ENCODE peak calls at places on chromosomes 5 and 9, in five cellular contexts. One of them, this sample, is unnamed.

GRCh38 chr9:135610290-135611141 is 28.8 kb downstream of the GLT6D1 start:
- DNase-seq in heart left ventricle: no peak
- DNase-seq in cardiac fibroblast: no peak
- DNase-seq in lower leg skin: peak
- DNase-seq in brain microvascular endothelial cell: no peak
- DNase-seq in this sample: no peak

GRCh38 chr5:7682379-7682778 is 168.6 kb downstream of the CFAP90 start:
- DNase-seq in lower leg skin: no peak
- DNase-seq in heart left ventricle: no peak
- DNase-seq in brain microvascular endothelial cell: no peak
- DNase-seq in cardiac fibroblast: no peak
- DNase-seq in this sample: no peak

GRCh38 chr5:134145779-134146581 is 30.8 kb downstream of the SKP1 start:
- DNase-seq in heart left ventricle: peak
- DNase-seq in cardiac fibroblast: peak
- DNase-seq in lower leg skin: peak
- DNase-seq in brain microvascular endothelial cell: peak
- DNase-seq in this sample: peak

GRCh38 chr9:108551030-108551964 is 304.5 kb downstream of the ACTL7B start:
- DNase-seq in heart left ventricle: no peak
- DNase-seq in lower leg skin: no peak
- DNase-seq in cardiac fibroblast: peak
- DNase-seq in brain microvascular endothelial cell: peak
- DNase-seq in this sample: peak

GRCh38 chr5:43772601-43773031 is 169.6 kb downstream of the NNT start:
- DNase-seq in lower leg skin: no peak
- DNase-seq in heart left ventricle: no peak
- DNase-seq in brain microvascular endothelial cell: peak
- DNase-seq in cardiac fibroblast: peak
- DNase-seq in this sample: peak

GRCh38 chr5:177409043-177409801 is at the start of gene F12:
- DNase-seq in heart left ventricle: no peak
- DNase-seq in cardiac fibroblast: no peak
- DNase-seq in brain microvascular endothelial cell: no peak
- DNase-seq in lower leg skin: no peak
- DNase-seq in this sample: no peak

GRCh38 chr5:135398855-135399837 is at the start of gene MACROH2A1:
- DNase-seq in heart left ventricle: peak
- DNase-seq in cardiac fibroblast: peak
- DNase-seq in brain microvascular endothelial cell: peak
- DNase-seq in lower leg skin: peak
- DNase-seq in this sample: peak

GRCh38 chr9:115524467-115525059 is 406.6 kb upstream of the TNC start:
- DNase-seq in brain microvascular endothelial cell: peak
- DNase-seq in lower leg skin: no peak
- DNase-seq in cardiac fibroblast: peak
- DNase-seq in heart left ventricle: peak
- DNase-seq in this sample: peak

GRCh38 chr5:116544542-116545241 is 29.9 kb downstream of the SEMA6A start:
- DNase-seq in brain microvascular endothelial cell: no peak
- DNase-seq in heart left ventricle: no peak
- DNase-seq in lower leg skin: no peak
- DNase-seq in cardiac fibroblast: no peak
- DNase-seq in this sample: no peak

GRCh38 chr5:114857951-114858401 is 311.7 kb downstream of the TRIM36 start:
- DNase-seq in brain microvascular endothelial cell: no peak
- DNase-seq in heart left ventricle: no peak
- DNase-seq in cardiac fibroblast: no peak
- DNase-seq in lower leg skin: no peak
- DNase-seq in this sample: no peak

GRCh38 chr9:79617395-79617794 is 45.6 kb downstream of the TLE4 start:
- DNase-seq in cardiac fibroblast: peak
- DNase-seq in brain microvascular endothelial cell: no peak
- DNase-seq in heart left ventricle: peak
- DNase-seq in lower leg skin: no peak
- DNase-seq in this sample: peak

GRCh38 chr5:140262839-140263238 is 40.1 kb downstream of the PFDN1 start:
- DNase-seq in cardiac fibroblast: no peak
- DNase-seq in brain microvascular endothelial cell: no peak
- DNase-seq in heart left ventricle: no peak
- DNase-seq in lower leg skin: no peak
- DNase-seq in this sample: no peak

GRCh38 chr9:92589918-92590317 is 54.1 kb upstream of the ECM2 start:
- DNase-seq in heart left ventricle: no peak
- DNase-seq in brain microvascular endothelial cell: no peak
- DNase-seq in cardiac fibroblast: no peak
- DNase-seq in lower leg skin: no peak
- DNase-seq in this sample: no peak

GRCh38 chr5:107672212-107673105 is 1.7 kb upstream of the EFNA5 start:
- DNase-seq in brain microvascular endothelial cell: peak
- DNase-seq in heart left ventricle: peak
- DNase-seq in cardiac fibroblast: peak
- DNase-seq in lower leg skin: peak
- DNase-seq in this sample: peak

GRCh38 chr9:107487521-107488399 is 1.8 kb downstream of the KLF4 start:
- DNase-seq in cardiac fibroblast: peak
- DNase-seq in lower leg skin: peak
- DNase-seq in heart left ventricle: peak
- DNase-seq in brain microvascular endothelial cell: no peak
- DNase-seq in this sample: peak

GRCh38 chr5:139492700-139493192 is 10.2 kb upstream of the STING1 start:
- DNase-seq in lower leg skin: no peak
- DNase-seq in cardiac fibroblast: peak
- DNase-seq in brain microvascular endothelial cell: peak
- DNase-seq in heart left ventricle: no peak
- DNase-seq in this sample: peak

GRCh38 chr9:88804289-88804596 is 187.0 kb upstream of the S1PR3 start:
- DNase-seq in heart left ventricle: no peak
- DNase-seq in brain microvascular endothelial cell: no peak
- DNase-seq in cardiac fibroblast: peak
- DNase-seq in lower leg skin: no peak
- DNase-seq in this sample: no peak

GRCh38 chr5:87210076-87210475 is 57.6 kb upstream of the RASA1 start:
- DNase-seq in cardiac fibroblast: peak
- DNase-seq in heart left ventricle: no peak
- DNase-seq in brain microvascular endothelial cell: no peak
- DNase-seq in lower leg skin: no peak
- DNase-seq in this sample: no peak

GRCh38 chr9:35519697-35520403 is 29.9 kb downstream of the RUSC2 start:
- DNase-seq in cardiac fibroblast: peak
- DNase-seq in lower leg skin: no peak
- DNase-seq in brain microvascular endothelial cell: no peak
- DNase-seq in heart left ventricle: no peak
- DNase-seq in this sample: no peak

GRCh38 chr9:77712533-77713130 is 64.5 kb upstream of the GNA14 start:
- DNase-seq in cardiac fibroblast: peak
- DNase-seq in brain microvascular endothelial cell: peak
- DNase-seq in heart left ventricle: no peak
- DNase-seq in lower leg skin: no peak
- DNase-seq in this sample: peak

GRCh38 chr9:105328296-105328695 is 83.8 kb downstream of the SLC44A1 start:
- DNase-seq in lower leg skin: no peak
- DNase-seq in cardiac fibroblast: no peak
- DNase-seq in brain microvascular endothelial cell: no peak
- DNase-seq in heart left ventricle: no peak
- DNase-seq in this sample: no peak

GRCh38 chr5:145203193-145203592 is 631.9 kb downstream of the PRELID2 start:
- DNase-seq in heart left ventricle: no peak
- DNase-seq in lower leg skin: no peak
- DNase-seq in brain microvascular endothelial cell: peak
- DNase-seq in cardiac fibroblast: peak
- DNase-seq in this sample: peak

GRCh38 chr9:35618325-35618727 is at the start of gene CD72:
- DNase-seq in heart left ventricle: no peak
- DNase-seq in cardiac fibroblast: no peak
- DNase-seq in lower leg skin: peak
- DNase-seq in brain microvascular endothelial cell: no peak
- DNase-seq in this sample: no peak

GRCh38 chr5:97534166-97534565 is 351.1 kb upstream of the RIOK2 start:
- DNase-seq in lower leg skin: no peak
- DNase-seq in brain microvascular endothelial cell: peak
- DNase-seq in cardiac fibroblast: peak
- DNase-seq in heart left ventricle: no peak
- DNase-seq in this sample: peak
- TF ChIP-seq CTCF in lower leg skin: no peak
- TF ChIP-seq CTCF in brain microvascular endothelial cell: peak
- TF ChIP-seq CTCF in cardiac fibroblast: peak
- TF ChIP-seq CTCF in heart left ventricle: peak
- TF ChIP-seq CTCF in this sample: peak

GRCh38 chr9:36866840-36867239 is 167.2 kb downstream of the PAX5 start:
- DNase-seq in cardiac fibroblast: no peak
- DNase-seq in lower leg skin: no peak
- DNase-seq in heart left ventricle: no peak
- DNase-seq in brain microvascular endothelial cell: no peak
- DNase-seq in this sample: no peak
- TF ChIP-seq CTCF in cardiac fibroblast: peak
- TF ChIP-seq CTCF in lower leg skin: no peak
- TF ChIP-seq CTCF in heart left ventricle: no peak
- TF ChIP-seq CTCF in brain microvascular endothelial cell: peak
- TF ChIP-seq CTCF in this sample: peak

DNA sequence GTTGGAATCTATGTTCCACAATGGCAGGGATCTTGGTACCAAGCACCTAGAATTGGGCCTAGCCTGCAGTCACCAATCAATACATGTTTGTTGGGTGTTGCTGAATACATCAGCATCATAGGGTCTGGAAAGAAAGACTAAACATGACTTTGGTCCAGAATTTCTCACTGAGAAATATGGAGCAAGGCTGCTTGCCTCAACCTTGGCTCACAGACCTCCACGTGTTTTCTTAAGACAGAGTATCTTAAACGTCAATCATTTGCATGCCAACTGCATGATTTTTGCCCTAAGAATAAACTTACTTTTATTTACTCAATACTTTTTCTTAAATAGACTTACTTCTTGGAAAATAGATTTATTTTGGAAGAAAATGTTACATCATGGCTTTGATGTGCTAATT is 22.7 kb upstream of the TRAF1 start:
- DNase-seq in brain microvascular endothelial cell: no peak
- DNase-seq in lower leg skin: no peak
- DNase-seq in cardiac fibroblast: no peak
- DNase-seq in heart left ventricle: no peak
- DNase-seq in this sample: no peak
- TF ChIP-seq CTCF in brain microvascular endothelial cell: no peak
- TF ChIP-seq CTCF in lower leg skin: no peak
- TF ChIP-seq CTCF in cardiac fibroblast: no peak
- TF ChIP-seq CTCF in heart left ventricle: no peak
- TF ChIP-seq CTCF in this sample: no peak

DNA sequence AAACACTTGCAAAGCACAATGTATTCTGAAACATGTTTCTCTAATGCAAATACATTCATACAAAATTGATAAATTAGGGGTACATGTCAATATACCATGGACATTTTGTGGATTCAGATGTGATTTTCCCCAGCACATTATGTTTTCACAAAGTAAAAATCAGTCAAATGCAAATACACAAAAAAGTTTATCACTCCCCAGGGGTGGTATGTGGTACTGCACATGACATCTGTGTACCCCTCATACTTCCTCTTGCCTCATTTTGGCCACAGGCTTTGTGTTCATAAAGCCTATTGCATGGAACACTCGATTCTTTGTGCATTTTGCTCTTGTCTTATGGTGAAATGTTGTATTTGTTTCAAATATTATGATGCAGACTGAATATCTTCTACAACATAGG is 116.8 kb upstream of the PDE4D start:
- DNase-seq in brain microvascular endothelial cell: no peak
- DNase-seq in heart left ventricle: no peak
- DNase-seq in cardiac fibroblast: no peak
- DNase-seq in lower leg skin: no peak
- DNase-seq in this sample: no peak
- TF ChIP-seq CTCF in brain microvascular endothelial cell: peak
- TF ChIP-seq CTCF in heart left ventricle: no peak
- TF ChIP-seq CTCF in cardiac fibroblast: peak
- TF ChIP-seq CTCF in lower leg skin: no peak
- TF ChIP-seq CTCF in this sample: peak

GRCh38 chr5:179187229-179187678 is 127.1 kb downstream of the ZNF354C start:
- DNase-seq in lower leg skin: no peak
- DNase-seq in heart left ventricle: no peak
- DNase-seq in brain microvascular endothelial cell: peak
- DNase-seq in cardiac fibroblast: no peak
- DNase-seq in this sample: no peak
- TF ChIP-seq CTCF in lower leg skin: no peak
- TF ChIP-seq CTCF in heart left ventricle: no peak
- TF ChIP-seq CTCF in brain microvascular endothelial cell: peak
- TF ChIP-seq CTCF in cardiac fibroblast: peak
- TF ChIP-seq CTCF in this sample: peak

DNA sequence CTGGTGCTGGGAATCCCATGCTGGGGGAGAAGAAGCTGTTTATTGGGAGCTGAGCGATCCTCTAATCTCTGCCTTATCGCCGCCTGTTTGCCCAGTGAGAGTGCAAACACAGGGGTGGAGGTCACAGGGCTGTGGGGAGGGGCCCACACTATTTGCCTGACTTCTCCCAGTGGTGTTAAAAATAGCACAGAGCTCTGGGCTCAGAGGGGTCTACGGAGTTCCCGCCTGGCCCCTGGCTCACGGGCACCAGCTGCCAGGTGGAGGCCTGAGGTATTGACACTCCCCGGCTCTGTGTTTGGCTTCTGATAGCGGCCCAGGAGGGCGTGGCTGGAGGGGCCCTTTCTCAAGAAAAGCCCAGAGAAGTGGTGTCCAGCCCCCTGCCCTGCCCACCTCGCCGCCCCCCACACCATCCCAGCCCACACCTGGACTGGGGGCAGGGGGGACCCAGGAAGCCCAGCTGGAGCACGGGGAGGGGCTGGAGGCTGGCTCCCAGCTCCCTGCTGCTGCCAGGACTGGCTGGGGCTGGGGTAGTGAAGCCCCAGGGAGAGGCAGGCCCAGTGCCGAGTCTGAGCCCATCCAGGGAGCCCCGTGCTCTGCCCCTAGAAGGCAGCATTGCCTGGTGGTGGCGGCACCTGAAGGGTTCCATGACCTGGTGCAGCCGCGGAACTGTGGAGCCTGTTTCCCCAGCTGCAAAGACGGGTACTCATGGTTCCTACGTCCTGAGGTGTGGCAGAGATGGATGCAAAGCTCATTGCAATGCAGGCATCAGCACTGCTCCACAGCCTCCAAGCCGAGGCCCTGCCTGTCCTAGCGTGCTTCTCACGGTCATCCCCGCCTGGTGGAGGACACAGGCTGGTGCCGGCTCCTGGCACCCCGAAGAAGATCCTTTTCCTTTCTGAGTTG is 35.7 kb upstream of the EGFL7 start:
- DNase-seq in lower leg skin: no peak
- DNase-seq in brain microvascular endothelial cell: no peak
- DNase-seq in heart left ventricle: no peak
- DNase-seq in cardiac fibroblast: no peak
- DNase-seq in this sample: no peak
- TF ChIP-seq CTCF in lower leg skin: no peak
- TF ChIP-seq CTCF in brain microvascular endothelial cell: peak
- TF ChIP-seq CTCF in heart left ventricle: no peak
- TF ChIP-seq CTCF in cardiac fibroblast: no peak
- TF ChIP-seq CTCF in this sample: no peak